ENCODE peak calls at places on chromosomes 7 and 10, in eight cellular contexts. K is nucleus accumbens; V is activated CD4-positive, alpha-beta T cell treated with anti-CD3 and anti-CD28 coated beads for 24 hours; M is HCT116; T is AG04450; P is gastrocnemius medialis; I is T-cell; X is body of pancreas. C is an unnamed sample.

GRCh38 chr7:2260820-2261219 is 18.8 kb downstream of the NUDT1 start:
- DNase-seq in K (no peak), V (no peak), M (no peak), T (no peak), P (no peak), I (no peak), X (no peak), C (peak; percentile 40)

GRCh38 chr7:41189866-41190265 is 513.0 kb downstream of the INHBA start:
- DNase-seq in K (no peak), V (no peak), M (peak; percentile 33), T (peak; percentile 66), P (no peak), I (no peak), X (no peak), C (peak; percentile 63)

GRCh38 chr10:72310241-72310633 is 36.5 kb downstream of the DDIT4 start:
- DNase-seq in K (no peak), V (no peak), M (no peak), T (no peak), P (peak; percentile 66), I (no peak), X (no peak), C (no peak)

GRCh38 chr10:132410779-132411532 is 14.0 kb downstream of the PWWP2B start:
- DNase-seq in K (no peak), V (no peak), M (no peak), T (no peak), P (no peak), I (no peak), X (peak; percentile 79), C (no peak)

GRCh38 chr10:92778091-92778490 is 70.2 kb upstream of the EXOC6 start:
- DNase-seq in K (no peak), V (no peak), M (no peak), T (no peak), P (no peak), I (no peak), X (no peak), C (no peak)

GRCh38 chr7:130486114-130486962 is 5.5 kb upstream of the MEST start:
- DNase-seq in K (no peak), V (peak; percentile 36), M (peak; percentile 78), T (no peak), P (no peak), I (peak; percentile 48), X (peak; percentile 93), C (no peak)

GRCh38 chr10:52491246-52492000 is 177.3 kb downstream of the DKK1 start:
- DNase-seq in K (no peak), V (no peak), M (no peak), T (no peak), P (no peak), I (no peak), X (no peak), C (peak; percentile 16)

GRCh38 chr7:106344861-106345260 is 60.1 kb upstream of the NAMPT start:
- DNase-seq in K (no peak), V (no peak), M (no peak), T (no peak), P (no peak), I (no peak), X (no peak), C (no peak)

GRCh38 chr7:15891151-15891842 is 204.8 kb upstream of the MEOX2 start:
- DNase-seq in K (no peak), V (no peak), M (no peak), T (no peak), P (no peak), I (no peak), X (no peak), C (no peak)

GRCh38 chr10:6494934-6495592 is 85.0 kb downstream of the PRKCQ start:
- DNase-seq in K (no peak), V (no peak), M (no peak), T (no peak), P (no peak), I (peak; percentile 55), X (no peak), C (no peak)

GRCh38 chr7:100679927-100680588 is 6.5 kb downstream of the GNB2 start:
- DNase-seq in K (no peak), V (no peak), M (no peak), T (no peak), P (peak; percentile 43), I (no peak), X (no peak), C (no peak)

GRCh38 chr10:133261726-133262325 is 14.8 kb downstream of the ADAM8 start:
- DNase-seq in K (peak; percentile 85), V (peak; percentile 86), M (no peak), T (no peak), P (peak; percentile 76), I (peak; percentile 82), X (peak; percentile 92), C (peak; percentile 79)

GRCh38 chr10:74058071-74058470 is 60.2 kb downstream of the VCL start:
- DNase-seq in K (no peak), V (no peak), M (no peak), T (no peak), P (no peak), I (no peak), X (no peak), C (no peak)

GRCh38 chr10:90834326-90834725 is 23.5 kb downstream of the HTR7 start:
- DNase-seq in K (no peak), V (no peak), M (no peak), T (no peak), P (no peak), I (no peak), X (no peak), C (no peak)

GRCh38 chr10:91887075-91887899 is 22.0 kb downstream of the FGFBP3 start:
- DNase-seq in K (peak; percentile 31), V (no peak), M (no peak), T (no peak), P (no peak), I (peak; percentile 8), X (no peak), C (peak; percentile 28)

GRCh38 chr10:14588084-14588937 is 186.4 kb downstream of the FAM107B start:
- DNase-seq in K (no peak), V (no peak), M (no peak), T (peak; percentile 97), P (no peak), I (no peak), X (no peak), C (peak; percentile 91)

GRCh38 chr10:62178568-62178967 is 90.1 kb downstream of the RTKN2 start:
- DNase-seq in K (no peak), V (no peak), M (no peak), T (no peak), P (no peak), I (no peak), X (no peak), C (no peak)

GRCh38 chr7:102415685-102416225 is 17.6 kb upstream of the ORAI2 start:
- DNase-seq in K (no peak), V (no peak), M (no peak), T (no peak), P (no peak), I (peak; percentile 63), X (no peak), C (no peak)

GRCh38 chr10:95221124-95221523 is 27.1 kb downstream of the ACSM6 start:
- DNase-seq in K (no peak), V (no peak), M (no peak), T (no peak), P (no peak), I (no peak), X (no peak), C (peak; percentile 70)

GRCh38 chr7:27102578-27103442 is at the start of gene HOXA2:
- DNase-seq in K (no peak), V (no peak), M (no peak), T (no peak), P (no peak), I (no peak), X (no peak), C (no peak)

GRCh38 chr10:103580422-103580821 is 86.9 kb downstream of the NEURL1 start:
- DNase-seq in K (no peak), V (no peak), M (no peak), T (no peak), P (peak; percentile 76), I (no peak), X (no peak), C (no peak)

GRCh38 chr10:3972460-3973366 is 187.7 kb upstream of the KLF6 start:
- DNase-seq in K (no peak), V (no peak), M (no peak), T (no peak), P (no peak), I (peak; percentile 22), X (no peak), C (no peak)

GRCh38 chr10:63720689-63721088 is 199.5 kb downstream of the REEP3 start:
- DNase-seq in K (no peak), V (no peak), M (no peak), T (no peak), P (no peak), I (no peak), X (no peak), C (no peak)

GRCh38 chr10:126663328-126663727 is 7.2 kb downstream of the C10orf90 start:
- DNase-seq in K (peak; percentile 92), V (no peak), M (no peak), T (no peak), P (peak; percentile 31), I (no peak), X (no peak), C (peak; percentile 91)

GRCh38 chr7:47737606-47738005 is 155.7 kb upstream of the TNS3 start:
- DNase-seq in K (no peak), V (no peak), M (no peak), T (no peak), P (no peak), I (no peak), X (no peak), C (no peak)

GRCh38 chr10:47412869-47413268 is 28.8 kb upstream of the ZNF488 start:
- DNase-seq in K (no peak), V (no peak), M (no peak), T (no peak), P (no peak), I (no peak), X (no peak), C (no peak)

GRCh38 chr10:120945801-120946302 is 94.7 kb downstream of the WDR11 start:
- DNase-seq in K (peak; percentile 88), V (no peak), M (no peak), T (no peak), P (no peak), I (no peak), X (peak; percentile 66), C (peak; percentile 3)

GRCh38 chr10:120336910-120337540 is 120.0 kb upstream of the PLPP4 start:
- DNase-seq in K (no peak), V (peak; percentile 41), M (peak; percentile 51), T (no peak), P (no peak), I (peak; percentile 27), X (peak; percentile 74), C (peak; percentile 28)